ENCODE peak calls at places on chromosomes 16 and 17, in ten cellular contexts. P is left ventricle myocardium superior; F is HS-5; V is activated T-helper 1 cell treated with Interleukin-2 at 50 U/mL for 16 hours; R is naive thymus-derived CD8-positive, alpha-beta T cell; O is mesendoderm; U is head of caudate nucleus; Z is stimulated activated CD4-positive, alpha-beta T cell treated with anti-CD3 and anti-CD28 coated beads, Interleukin-12 subunit alpha, Interleukin-12 subunit beta, amount 100 ng/mL, for 24 hours; G is T-cell; C is stomach. I is an unnamed sample.

GRCh38 chr16:909281-910000 is 61.3 kb downstream of the LMF1 start:
- DNase-seq in P (peak), F (no peak), V (no peak), R (no peak), O (no peak), U (no peak), Z (no peak), G (no peak), C (no peak), I (no peak)

GRCh38 chr16:67019171-67019570 is 9.8 kb upstream of the CBFB start:
- DNase-seq in P (no peak), F (no peak), V (no peak), R (no peak), O (no peak), U (no peak), Z (no peak), G (no peak), C (no peak), I (no peak)

GRCh38 chr17:3647769-3648540 is 11.4 kb downstream of the CTNS start:
- DNase-seq in P (peak), F (no peak), V (no peak), R (no peak), O (peak), U (peak), Z (no peak), G (no peak), C (peak), I (no peak)

GRCh38 chr17:71649986-71650385 is 470.8 kb upstream of the SOX9 start:
- DNase-seq in P (no peak), F (no peak), V (no peak), R (no peak), O (no peak), U (no peak), Z (no peak), G (no peak), C (no peak), I (no peak)

GRCh38 chr16:3007957-3008748 is 4.6 kb upstream of the CLDN9 start:
- DNase-seq in P (no peak), F (no peak), V (no peak), R (no peak), O (peak), U (peak), Z (no peak), G (no peak), C (no peak), I (peak)

GRCh38 chr17:7459961-7460545 is 15.2 kb downstream of the CHRNB1 start:
- DNase-seq in P (no peak), F (no peak), V (no peak), R (no peak), O (no peak), U (no peak), Z (no peak), G (no peak), C (no peak), I (no peak)

GRCh38 chr17:45341389-45342158 is 24.8 kb upstream of the MAP3K14 start:
- DNase-seq in P (peak), F (peak), V (no peak), R (no peak), O (peak), U (no peak), Z (no peak), G (no peak), C (no peak), I (peak)

GRCh38 chr16:13733561-13733960 is 186.4 kb upstream of the ERCC4 start:
- DNase-seq in P (no peak), F (no peak), V (no peak), R (no peak), O (no peak), U (no peak), Z (no peak), G (no peak), C (no peak), I (no peak)

GRCh38 chr16:3023415-3023668 is 400 bp downstream of the HCFC1R1 start:
- DNase-seq in P (no peak), F (peak), V (no peak), R (no peak), O (peak), U (peak), Z (no peak), G (no peak), C (no peak), I (no peak)

GRCh38 chr16:50744911-50745310 is 3.0 kb downstream of the CYLD start:
- DNase-seq in P (no peak), F (no peak), V (no peak), R (no peak), O (no peak), U (no peak), Z (no peak), G (no peak), C (no peak), I (no peak)

GRCh38 chr16:15832241-15832640 is 24.6 kb downstream of the MYH11 start:
- DNase-seq in P (no peak), F (no peak), V (no peak), R (no peak), O (no peak), U (no peak), Z (no peak), G (no peak), C (no peak), I (no peak)

GRCh38 chr17:81647640-81648012 is 8.7 kb downstream of the PDE6G start:
- DNase-seq in P (no peak), F (no peak), V (no peak), R (no peak), O (no peak), U (no peak), Z (no peak), G (no peak), C (no peak), I (no peak)

GRCh38 chr17:73485130-73485529 is 159.1 kb downstream of the SDK2 start:
- DNase-seq in P (no peak), F (no peak), V (no peak), R (no peak), O (peak), U (no peak), Z (no peak), G (no peak), C (no peak), I (no peak)

GRCh38 chr16:86726340-86726739 is 148.0 kb downstream of the FOXL1 start:
- DNase-seq in P (no peak), F (no peak), V (no peak), R (no peak), O (no peak), U (no peak), Z (no peak), G (no peak), C (no peak), I (no peak)

GRCh38 chr17:77793888-77794235 is 164.6 kb upstream of the TNRC6C start:
- DNase-seq in P (no peak), F (no peak), V (no peak), R (no peak), O (no peak), U (no peak), Z (no peak), G (no peak), C (no peak), I (no peak)

GRCh38 chr17:12680407-12680897 is 14.8 kb downstream of the MYOCD start:
- DNase-seq in P (peak), F (no peak), V (no peak), R (no peak), O (no peak), U (no peak), Z (no peak), G (no peak), C (no peak), I (no peak)

GRCh38 chr17:65560628-65561371 is 648 bp downstream of the AXIN2 start:
- DNase-seq in P (peak), F (no peak), V (peak), R (peak), O (peak), U (peak), Z (peak), G (peak), C (peak), I (peak)

GRCh38 chr17:64441772-64442549 is 7.0 kb upstream of the MILR1 start:
- DNase-seq in P (no peak), F (no peak), V (no peak), R (peak), O (no peak), U (peak), Z (no peak), G (no peak), C (no peak), I (no peak)

GRCh38 chr17:2337152-2337810 is at the start of gene SGSM2:
- DNase-seq in P (peak), F (no peak), V (peak), R (peak), O (peak), U (peak), Z (peak), G (peak), C (peak), I (peak)

GRCh38 chr17:72342582-72343527 is 222.0 kb downstream of the SOX9 start:
- DNase-seq in P (peak), F (no peak), V (no peak), R (no peak), O (peak), U (peak), Z (no peak), G (no peak), C (no peak), I (peak)

GRCh38 chr16:86680661-86681439 is 102.5 kb downstream of the FOXL1 start:
- DNase-seq in P (no peak), F (no peak), V (no peak), R (no peak), O (no peak), U (no peak), Z (no peak), G (no peak), C (no peak), I (no peak)

GRCh38 chr16:65789546-65789945 is 576.9 kb upstream of the CDH5 start:
- DNase-seq in P (no peak), F (no peak), V (no peak), R (no peak), O (no peak), U (no peak), Z (no peak), G (no peak), C (no peak), I (no peak)

GRCh38 chr17:74430706-74431567 is 951 bp upstream of the GPRC5C start:
- DNase-seq in P (peak), F (no peak), V (no peak), R (no peak), O (peak), U (peak), Z (no peak), G (no peak), C (peak), I (peak)

GRCh38 chr16:1613728-1614225 is 1.6 kb downstream of the CRAMP1 start:
- DNase-seq in P (no peak), F (no peak), V (no peak), R (peak), O (peak), U (no peak), Z (no peak), G (no peak), C (peak), I (no peak)

GRCh38 chr17:50638851-50639767 is 4.4 kb downstream of the ABCC3 start:
- DNase-seq in P (peak), F (peak), V (no peak), R (no peak), O (peak), U (peak), Z (no peak), G (no peak), C (peak), I (peak)

GRCh38 chr16:31427441-31428276 is 501 bp downstream of the COX6A2 start:
- DNase-seq in P (peak), F (no peak), V (peak), R (peak), O (no peak), U (peak), Z (peak), G (peak), C (peak), I (peak)

GRCh38 chr17:77735341-77736206 is 222.9 kb upstream of the TNRC6C start:
- DNase-seq in P (peak), F (no peak), V (no peak), R (no peak), O (peak), U (peak), Z (no peak), G (no peak), C (peak), I (peak)

GRCh38 chr16:49562228-49562627 is 188.6 kb downstream of the C16orf78 start:
- DNase-seq in P (no peak), F (no peak), V (no peak), R (no peak), O (no peak), U (no peak), Z (no peak), G (no peak), C (no peak), I (no peak)

GRCh38 chr16:29767062-29767461 is 11.0 kb upstream of the ZG16 start:
- DNase-seq in P (no peak), F (no peak), V (no peak), R (no peak), O (no peak), U (no peak), Z (no peak), G (no peak), C (no peak), I (no peak)

GRCh38 chr16:57092786-57093301 is 461 bp downstream of the CPNE2 start:
- DNase-seq in P (peak), F (no peak), V (peak), R (peak), O (peak), U (peak), Z (no peak), G (peak), C (peak), I (peak)

I was measured in upper lobe of right lung.